ENCODE peak calls at places on chromosomes 16 and 17, in four cellular contexts. X is CD4-positive, alpha-beta T cell; G is A549; O is neural progenitor cell. R is an unnamed sample.
A peak's percentile ranks its signal among the peaks of the same experiment; 100 is the strongest.

GRCh38 chr16:56514845-56515244 is 5.0 kb downstream of the BBS2 start:
- DNase-seq in X (no peak), G (no peak), O (no peak), R (no peak)

GRCh38 chr17:42520540-42520951 is 15.5 kb upstream of the NAGLU start:
- DNase-seq in X (no peak), G (no peak), O (peak; percentile 36), R (no peak)

GRCh38 chr17:75575728-75576127 is 11.9 kb upstream of the MYO15B start:
- DNase-seq in X (no peak), G (no peak), O (no peak), R (no peak)

GRCh38 chr17:65100316-65101140 is 36.6 kb upstream of the RGS9 start:
- DNase-seq in X (peak; percentile 75), G (peak; percentile 83), O (peak; percentile 92), R (no peak)

GRCh38 chr17:48545022-48545376 is at the start of gene HOXB2:
- DNase-seq in X (no peak), G (no peak), O (no peak), R (no peak)

GRCh38 chr16:5509794-5510193 is 412.2 kb upstream of the EEF2KMT start:
- DNase-seq in X (no peak), G (no peak), O (no peak), R (no peak)

GRCh38 chr17:62808576-62808970 is 459 bp upstream of the MARCHF10 start:
- DNase-seq in X (no peak), G (no peak), O (no peak), R (no peak)

GRCh38 chr17:77319211-77320031 is 178.7 kb downstream of the SEC14L1 start:
- DNase-seq in X (no peak), G (peak; percentile 93), O (peak; percentile 29), R (no peak)

GRCh38 chr17:54948380-54948779 is 20.1 kb downstream of the COX11 start:
- DNase-seq in X (no peak), G (peak; percentile 36), O (no peak), R (peak; percentile 36)

GRCh38 chr17:80956321-80957190 is 35.1 kb upstream of the CHMP6 start:
- DNase-seq in X (no peak), G (no peak), O (peak; percentile 87), R (no peak)
- H3K27ac ChIP-seq in X (no peak overlapping the region), G (no peak overlapping the region), O (no peak overlapping the region), R (no peak overlapping the region)

GRCh38 chr16:85913688-85914422 is 14.9 kb downstream of the IRF8 start:
- DNase-seq in X (no peak), G (no peak), O (peak; percentile 52), R (no peak)

GRCh38 chr16:85911531-85911930 is 12.6 kb downstream of the IRF8 start:
- DNase-seq in X (no peak), G (no peak), O (no peak), R (no peak)

GRCh38 chr16:85912271-85912974 is 13.5 kb downstream of the IRF8 start:
- DNase-seq in X (no peak), G (no peak), O (peak; percentile 33), R (no peak)

GRCh38 chr16:85914423-85914794 is 15.4 kb downstream of the IRF8 start:
- DNase-seq in X (no peak), G (no peak), O (no peak), R (no peak)

DNA sequence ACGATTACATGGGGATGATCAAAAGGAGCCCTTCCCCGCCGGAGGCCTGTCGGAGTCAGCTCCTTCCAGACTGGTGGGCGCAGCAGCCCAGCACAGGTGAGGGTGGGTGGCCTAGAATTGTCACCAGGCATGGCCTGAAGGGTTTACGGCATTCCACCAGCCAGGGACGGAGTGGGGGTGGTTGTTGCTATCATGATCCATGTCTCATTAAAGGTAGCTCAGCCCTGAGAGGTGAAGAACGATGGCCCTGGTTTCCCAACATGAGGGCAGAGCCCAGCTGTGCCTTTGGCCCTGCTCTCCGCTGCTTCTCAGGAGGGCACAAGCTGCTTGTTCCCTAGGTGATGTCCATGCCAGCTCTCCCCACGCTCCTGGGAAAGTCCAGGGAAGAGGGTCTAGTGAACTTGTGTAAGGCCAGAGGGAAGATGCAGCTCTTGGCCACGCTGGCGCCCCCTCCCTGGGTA is 14.2 kb downstream of the IRF8 start:
- DNase-seq in X (no peak), G (no peak), O (peak; percentile 21), R (no peak)
- H3K27ac ChIP-seq in X (no peak overlapping the region), G (no peak overlapping the region), O (no peak overlapping the region), R (no peak overlapping the region)

GRCh38 chr16:81237942-81238295 is 570 bp upstream of the BCO1 start:
- DNase-seq in X (no peak), G (no peak), O (peak; percentile 16), R (no peak)
- H3K27ac ChIP-seq in X (no peak overlapping the region), G (peak overlapping the region; percentile 80), O (peak overlapping the region; percentile 95), R (no peak overlapping the region)

DNA sequence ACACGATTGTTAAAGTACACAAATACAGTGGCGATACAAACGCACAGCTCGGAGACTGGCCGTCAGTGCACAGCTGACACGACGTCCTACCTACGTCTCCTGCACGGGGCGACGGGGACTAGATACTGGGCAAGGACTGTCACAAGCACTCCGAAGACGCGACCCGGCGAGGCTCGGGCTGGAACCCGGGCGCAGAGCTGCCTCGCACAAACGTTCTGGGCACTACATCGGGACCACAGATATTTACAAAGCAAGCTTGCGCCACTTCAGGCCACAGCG is 13.8 kb downstream of the SLC16A3 start:
- DNase-seq in X (no peak), G (no peak), O (no peak), R (no peak)
- H3K27ac ChIP-seq in X (no peak overlapping the region), G (peak overlapping the region; percentile 84), O (peak overlapping the region; percentile 20), R (peak overlapping the region; percentile 95)

GRCh38 chr16:87702325-87702811 is 63.4 kb downstream of the KLHDC4 start:
- DNase-seq in X (peak; percentile 20), G (no peak), O (peak; percentile 79), R (no peak)

GRCh38 chr16:87704754-87705353 is 60.9 kb downstream of the KLHDC4 start:
- DNase-seq in X (no peak), G (no peak), O (no peak), R (no peak)

GRCh38 chr16:87705780-87706277 is 60.0 kb downstream of the KLHDC4 start:
- DNase-seq in X (no peak), G (no peak), O (peak; percentile 42), R (no peak)

GRCh38 chr16:87703071-87703470 is 62.7 kb downstream of the KLHDC4 start:
- DNase-seq in X (no peak), G (no peak), O (no peak), R (no peak)

DNA sequence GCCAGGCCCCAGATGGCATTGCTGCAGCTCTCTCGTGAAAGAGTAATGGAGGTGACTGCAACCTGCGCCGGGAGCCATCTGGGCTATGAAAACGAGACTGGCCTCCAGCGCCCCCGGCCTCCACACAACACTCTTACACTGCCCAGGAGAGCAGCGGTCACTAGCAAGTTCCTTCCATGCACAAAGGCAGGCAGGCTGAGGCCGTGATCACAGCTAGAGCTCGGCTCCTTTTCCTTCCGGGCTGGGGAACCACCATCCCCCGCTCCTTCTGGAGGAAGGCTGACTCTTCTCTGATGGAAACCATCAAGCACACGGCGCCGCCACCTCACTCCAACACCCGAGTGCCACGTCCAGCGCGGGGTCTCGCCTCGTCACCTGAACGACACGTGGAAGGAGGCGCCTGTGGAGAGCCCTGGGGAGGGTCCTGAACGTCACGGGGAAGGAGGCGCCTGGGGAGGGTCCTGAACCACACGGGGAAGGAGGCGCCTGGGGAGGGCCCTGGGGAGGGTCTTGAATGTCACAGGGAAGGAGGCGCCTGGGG is 61.9 kb downstream of the KLHDC4 start:
- DNase-seq in X (no peak), G (no peak), O (no peak), R (no peak)
- H3K27ac ChIP-seq in X (no peak overlapping the region), G (no peak overlapping the region), O (no peak overlapping the region), R (no peak overlapping the region)

GRCh38 chr17:56416682-56417351 is 176.7 kb upstream of the NOG start:
- DNase-seq in X (no peak), G (no peak), O (no peak), R (no peak)
- H3K27ac ChIP-seq in X (no peak overlapping the region), G (no peak overlapping the region), O (no peak overlapping the region), R (no peak overlapping the region)

DNA sequence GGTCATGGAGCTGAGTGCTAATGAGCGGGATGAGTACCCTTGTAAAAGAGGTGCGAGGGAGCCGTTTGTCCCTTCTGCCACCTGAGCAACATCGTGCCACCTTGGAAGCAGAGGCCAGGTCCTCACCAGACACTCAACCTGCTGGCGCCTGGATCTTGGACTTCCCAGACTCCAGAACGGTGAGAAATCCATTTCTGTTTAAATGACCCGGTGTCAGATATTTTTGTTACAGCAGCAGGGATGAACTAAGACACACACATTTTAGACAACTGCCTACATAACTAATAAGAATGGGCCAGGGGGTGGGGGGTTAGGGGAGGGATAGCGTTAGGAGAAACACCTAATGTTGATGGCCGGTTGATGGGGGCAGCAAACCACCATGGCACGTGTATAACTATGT is 60.4 kb upstream of the DNAH17 start:
- DNase-seq in X (no peak), G (no peak), O (no peak), R (no peak)
- H3K27ac ChIP-seq in X (no peak overlapping the region), G (peak overlapping the region; percentile 7), O (no peak overlapping the region), R (no peak overlapping the region)

DNA sequence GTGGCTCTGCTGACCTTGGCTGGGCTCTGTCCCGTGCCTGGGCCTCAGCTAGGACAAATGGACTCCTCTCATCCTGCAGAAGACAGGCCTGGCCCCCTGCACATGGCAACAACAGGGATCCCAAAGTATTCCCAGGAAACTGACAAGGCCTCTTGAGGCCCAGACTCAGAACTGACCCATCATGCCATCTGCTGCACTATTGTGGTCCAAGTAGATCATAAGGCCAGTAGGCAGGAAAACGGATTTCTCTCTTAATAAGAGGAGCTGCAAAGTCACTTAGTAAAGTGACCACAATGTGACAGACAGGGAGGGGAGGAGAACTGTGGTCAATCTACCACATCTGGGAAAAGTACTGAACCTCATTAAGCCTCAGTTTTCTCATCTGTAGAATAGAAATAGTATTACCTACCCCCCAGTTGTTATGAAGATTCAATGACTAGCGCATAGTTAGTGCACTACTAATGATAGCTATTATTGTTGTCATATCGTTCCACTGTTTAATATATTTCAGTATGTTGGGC is 62.1 kb upstream of the TNRC6A start:
- DNase-seq in X (no peak), G (no peak), O (no peak), R (no peak)
- H3K27ac ChIP-seq in X (no peak overlapping the region), G (peak overlapping the region; percentile 88), O (no peak overlapping the region), R (peak overlapping the region; percentile 29)

GRCh38 chr17:81236784-81237183 is 2.1 kb downstream of the TEPSIN start:
- DNase-seq in X (no peak), G (no peak), O (no peak), R (no peak)
- H3K27ac ChIP-seq in X (no peak overlapping the region), G (no peak overlapping the region), O (no peak overlapping the region), R (no peak overlapping the region)